ENCODE peak calls at places on chromosomes 6 and 20, in five cellular contexts. W is cardiac muscle cell, V is GM10248, E is amniotic stem cell, R is sciatic nerve. X is an unnamed sample.

GRCh38 chr6:13425971-13426931 is 61.1 kb downstream of the GFOD1 start:
- DNase-seq in W (peak; percentile 71), V (peak; percentile 26), E (no peak), R (no peak), X (peak; percentile 90)

GRCh38 chr6:138403324-138403800 is 661 bp upstream of the HEBP2 start:
- DNase-seq in W (peak; percentile 29), V (peak; percentile 60), E (no peak), R (peak; percentile 74), X (peak; percentile 22)

GRCh38 chr6:170522565-170523183 is 30.4 kb downstream of the PSMB1 start:
- DNase-seq in W (peak; percentile 22), V (peak; percentile 20), E (no peak), R (no peak), X (no peak)

GRCh38 chr6:3310710-3311109 is 52.0 kb downstream of the PSMG4 start:
- DNase-seq in W (no peak), V (no peak), E (no peak), R (peak; percentile 40), X (no peak)

GRCh38 chr20:64052987-64053840 is 3.8 kb upstream of the SOX18 start:
- DNase-seq in W (no peak), V (no peak), E (no peak), R (no peak), X (no peak)

GRCh38 chr20:50296450-50297375 is 106.1 kb downstream of the CEBPB start:
- DNase-seq in W (peak; percentile 65), V (no peak), E (no peak), R (no peak), X (no peak)

GRCh38 chr6:122838060-122838780 is 49.2 kb downstream of the SMPDL3A start:
- DNase-seq in W (peak; percentile 33), V (peak; percentile 10), E (no peak), R (no peak), X (no peak)

GRCh38 chr6:156955494-156956183 is 178.5 kb downstream of the ARID1B start:
- DNase-seq in W (peak; percentile 72), V (no peak), E (no peak), R (no peak), X (no peak)

GRCh38 chr6:43986177-43986825 is 141.0 kb downstream of the MRPL14 start:
- DNase-seq in W (no peak), V (no peak), E (no peak), R (no peak), X (no peak)

GRCh38 chr6:35396991-35397390 is 54.6 kb downstream of the PPARD start:
- DNase-seq in W (no peak), V (no peak), E (no peak), R (no peak), X (no peak)

GRCh38 chr6:151914475-151914874 is 107.0 kb downstream of the ESR1 start:
- DNase-seq in W (peak; percentile 14), V (no peak), E (no peak), R (no peak), X (no peak)

GRCh38 chr20:35048739-35049138 is 43.9 kb downstream of the TRPC4AP start:
- DNase-seq in W (no peak), V (no peak), E (no peak), R (no peak), X (peak; percentile 72)

GRCh38 chr6:885051-885590 is 192.2 kb upstream of the EXOC2 start:
- DNase-seq in W (no peak), V (no peak), E (no peak), R (no peak), X (no peak)

GRCh38 chr20:37969949-37970855 is 63.1 kb downstream of the TTI1 start:
- DNase-seq in W (no peak), V (no peak), E (no peak), R (no peak), X (no peak)

GRCh38 chr20:59939879-59940128 is 301 bp downstream of the PPP1R3D start:
- DNase-seq in W (peak; percentile 26), V (peak; percentile 43), E (no peak), R (no peak), X (no peak)

GRCh38 chr6:148827421-148827820 is 80.6 kb downstream of the UST start:
- DNase-seq in W (no peak), V (no peak), E (no peak), R (no peak), X (no peak)

GRCh38 chr20:49610701-49611538 is 43.0 kb upstream of the PTGIS start:
- DNase-seq in W (peak; percentile 63), V (peak; percentile 87), E (no peak), R (peak; percentile 84), X (peak; percentile 55)

GRCh38 chr6:35294308-35294945 is 3.2 kb upstream of the DEF6 start:
- DNase-seq in W (peak; percentile 30), V (peak; percentile 74), E (no peak), R (no peak), X (no peak)

GRCh38 chr20:9831032-9831431 is 7.8 kb downstream of the PAK5 start:
- DNase-seq in W (no peak), V (no peak), E (no peak), R (no peak), X (no peak)

GRCh38 chr6:105993769-105994521 is 92.2 kb upstream of the PRDM1 start:
- DNase-seq in W (peak; percentile 29), V (no peak), E (no peak), R (no peak), X (no peak)

GRCh38 chr6:83867043-83867442 is 7.6 kb downstream of the CYB5R4 start:
- DNase-seq in W (no peak), V (no peak), E (no peak), R (no peak), X (no peak)

GRCh38 chr20:36017034-36017951 is 48.9 kb downstream of the CNBD2 start:
- DNase-seq in W (peak; percentile 84), V (no peak), E (peak; percentile 51), R (peak; percentile 59), X (no peak)

GRCh38 chr20:17357238-17357637 is 130.4 kb downstream of the PCSK2 start:
- DNase-seq in W (no peak), V (no peak), E (no peak), R (no peak), X (no peak)

GRCh38 chr20:3340443-3340842 is 67.0 kb downstream of the DNAAF9 start:
- DNase-seq in W (peak; percentile 37), V (no peak), E (no peak), R (peak; percentile 64), X (no peak)

GRCh38 chr20:44572551-44573500 is 9.6 kb upstream of the PKIG start:
- DNase-seq in W (peak; percentile 84), V (no peak), E (peak; percentile 74), R (no peak), X (peak; percentile 95)

GRCh38 chr6:159212026-159212425 is 42.8 kb downstream of the FNDC1 start:
- DNase-seq in W (peak; percentile 49), V (no peak), E (no peak), R (no peak), X (no peak)

GRCh38 chr20:1225729-1226313 is at the start of gene RAD21L1:
- DNase-seq in W (peak; percentile 84), V (peak; percentile 95), E (peak; percentile 61), R (peak; percentile 88), X (peak; percentile 90)

GRCh38 chr6:134021396-134022122 is 30.9 kb downstream of the SLC2A12 start:
- DNase-seq in W (no peak), V (peak; percentile 12), E (no peak), R (no peak), X (no peak)

GRCh38 chr20:33915726-33916331 is 77.9 kb upstream of the RALY start:
- DNase-seq in W (no peak), V (peak; percentile 73), E (no peak), R (no peak), X (no peak)

GRCh38 chr20:32976746-32977145 is 27.5 kb downstream of the SUN5 start:
- DNase-seq in W (no peak), V (no peak), E (no peak), R (no peak), X (no peak)

GRCh38 chr6:152004036-152004566 is 196.6 kb downstream of the ESR1 start:
- DNase-seq in W (no peak), V (no peak), E (no peak), R (no peak), X (no peak)

GRCh38 chr20:25282034-25282781 is 34.3 kb downstream of the PYGB start:
- DNase-seq in W (no peak), V (no peak), E (no peak), R (peak; percentile 51), X (peak; percentile 54)

GRCh38 chr6:16637635-16638034 is 123.6 kb downstream of the ATXN1 start:
- DNase-seq in W (no peak), V (no peak), E (no peak), R (no peak), X (no peak)

GRCh38 chr6:2885967-2886731 is 17.0 kb downstream of the SERPINB9 start:
- DNase-seq in W (no peak), V (no peak), E (no peak), R (no peak), X (no peak)

GRCh38 chr6:6972456-6972855 is 135.3 kb upstream of the RREB1 start:
- DNase-seq in W (peak; percentile 94), V (no peak), E (no peak), R (no peak), X (no peak)

GRCh38 chr20:50050660-50051308 is 62.2 kb downstream of the UBE2V1 start:
- DNase-seq in W (no peak), V (no peak), E (no peak), R (no peak), X (no peak)